ENCODE peak calls at places on chromosomes 7 and 10, in four cellular contexts. S is K562, P is H1, G is HepG2. B is an unnamed sample.

GRCh38 chr7:89514970-89515369 is 639.3 kb upstream of the STEAP1 start:
- DNase-seq in S (no peak), P (no peak), G (no peak), B (no peak)

GRCh38 chr7:33177876-33178275 is 48.5 kb downstream of the BBS9 start:
- DNase-seq in S (no peak), P (no peak), G (no peak), B (no peak)

GRCh38 chr7:55074008-55074499 is 55.2 kb downstream of the EGFR start:
- DNase-seq in S (no peak), P (no peak), G (peak), B (peak)

GRCh38 chr7:120805636-120806388 is 52.1 kb downstream of the TSPAN12 start:
- DNase-seq in S (peak), P (peak), G (peak), B (peak)

GRCh38 chr10:50855461-50855860 is 30.0 kb downstream of the A1CF start:
- DNase-seq in S (no peak), P (no peak), G (no peak), B (no peak)

GRCh38 chr10:70815504-70816219 is at the start of gene SGPL1:
- DNase-seq in S (peak), P (peak), G (peak), B (peak)

GRCh38 chr7:21999896-22000295 is 54.2 kb upstream of the CDCA7L start:
- DNase-seq in S (no peak), P (no peak), G (no peak), B (no peak)

GRCh38 chr7:36972140-36972518 is 247.8 kb upstream of the AOAH start:
- DNase-seq in S (no peak), P (no peak), G (peak), B (no peak)

GRCh38 chr7:45923290-45923689 is 2.2 kb upstream of the IGFBP3 start:
- DNase-seq in S (peak), P (peak), G (peak), B (no peak)

GRCh38 chr10:7424315-7424714 is 13.5 kb upstream of the SFMBT2 start:
- DNase-seq in S (no peak), P (peak), G (no peak), B (no peak)

GRCh38 chr7:24756989-24757798 is at the start of gene GSDME:
- DNase-seq in S (peak), P (peak), G (peak), B (no peak)

GRCh38 chr10:44399478-44400451 is 14.9 kb upstream of the CXCL12 start:
- DNase-seq in S (no peak), P (no peak), G (no peak), B (no peak)

GRCh38 chr10:92742331-92743228 is 52.8 kb downstream of the HHEX start:
- DNase-seq in S (no peak), P (no peak), G (no peak), B (no peak)

GRCh38 chr10:90087197-90088007 is 386.0 kb downstream of the KIF20B start:
- DNase-seq in S (no peak), P (no peak), G (no peak), B (peak)

GRCh38 chr7:146701166-146701565 is 584.6 kb downstream of the CNTNAP2 start:
- DNase-seq in S (no peak), P (no peak), G (no peak), B (no peak)

GRCh38 chr10:122721111-122721510 is 21.5 kb upstream of the C10orf120 start:
- DNase-seq in S (no peak), P (no peak), G (no peak), B (no peak)

GRCh38 chr10:97150616-97151015 is 35.1 kb downstream of the SLIT1 start:
- DNase-seq in S (no peak), P (no peak), G (no peak), B (no peak)

GRCh38 chr7:133601607-133602006 is 348.7 kb downstream of the EXOC4 start:
- DNase-seq in S (no peak), P (no peak), G (no peak), B (no peak)

GRCh38 chr7:19118896-19119301 is 1.5 kb upstream of the TWIST1 start:
- DNase-seq in S (no peak), P (peak), G (no peak), B (no peak)

GRCh38 chr10:79468015-79468560 is 22.7 kb upstream of the ZCCHC24 start:
- DNase-seq in S (peak), P (no peak), G (no peak), B (no peak)

GRCh38 chr7:142930126-142930730 is 3.3 kb downstream of the TRPV5 start:
- DNase-seq in S (no peak), P (no peak), G (no peak), B (no peak)

GRCh38 chr7:132899833-132900232 is 182.1 kb downstream of the CHCHD3 start:
- DNase-seq in S (no peak), P (no peak), G (no peak), B (no peak)

GRCh38 chr7:82194011-82194410 is 249.6 kb downstream of the CACNA2D1 start:
- DNase-seq in S (no peak), P (no peak), G (no peak), B (no peak)

GRCh38 chr7:51316666-51317581 is at the start of gene COBL:
- DNase-seq in S (peak), P (peak), G (no peak), B (no peak)

GRCh38 chr7:113770146-113770738 is 148.6 kb downstream of the PPP1R3A start:
- DNase-seq in S (no peak), P (no peak), G (no peak), B (no peak)

GRCh38 chr10:31133628-31134302 is 102.1 kb upstream of the ZNF438 start:
- DNase-seq in S (peak), P (peak), G (no peak), B (no peak)

DNA sequence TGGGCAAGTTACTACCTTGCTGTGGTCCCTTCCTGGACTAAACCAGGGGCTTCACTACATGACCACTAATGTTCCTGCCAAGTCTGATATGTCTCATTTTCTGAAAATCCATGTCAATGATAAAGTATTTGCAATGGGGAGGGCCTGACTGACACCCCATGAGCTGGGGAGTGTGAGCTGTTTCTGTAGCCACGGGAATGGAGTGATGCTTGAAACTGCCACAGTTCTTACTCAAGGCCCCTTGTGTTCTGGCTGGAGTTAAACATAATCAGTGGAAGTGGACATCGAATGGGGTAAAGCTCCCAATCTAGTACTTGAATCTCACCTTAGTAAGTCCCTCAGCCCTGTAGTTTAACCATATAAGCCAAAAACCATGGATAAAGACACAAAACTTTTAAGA is 61.9 kb upstream of the PDLIM1 start:
- DNase-seq in S (no peak), P (no peak), G (no peak), B (no peak)
- TF ChIP-seq FOSL1 in S (no peak), P (no peak), G (no peak), B (no peak)

DNA sequence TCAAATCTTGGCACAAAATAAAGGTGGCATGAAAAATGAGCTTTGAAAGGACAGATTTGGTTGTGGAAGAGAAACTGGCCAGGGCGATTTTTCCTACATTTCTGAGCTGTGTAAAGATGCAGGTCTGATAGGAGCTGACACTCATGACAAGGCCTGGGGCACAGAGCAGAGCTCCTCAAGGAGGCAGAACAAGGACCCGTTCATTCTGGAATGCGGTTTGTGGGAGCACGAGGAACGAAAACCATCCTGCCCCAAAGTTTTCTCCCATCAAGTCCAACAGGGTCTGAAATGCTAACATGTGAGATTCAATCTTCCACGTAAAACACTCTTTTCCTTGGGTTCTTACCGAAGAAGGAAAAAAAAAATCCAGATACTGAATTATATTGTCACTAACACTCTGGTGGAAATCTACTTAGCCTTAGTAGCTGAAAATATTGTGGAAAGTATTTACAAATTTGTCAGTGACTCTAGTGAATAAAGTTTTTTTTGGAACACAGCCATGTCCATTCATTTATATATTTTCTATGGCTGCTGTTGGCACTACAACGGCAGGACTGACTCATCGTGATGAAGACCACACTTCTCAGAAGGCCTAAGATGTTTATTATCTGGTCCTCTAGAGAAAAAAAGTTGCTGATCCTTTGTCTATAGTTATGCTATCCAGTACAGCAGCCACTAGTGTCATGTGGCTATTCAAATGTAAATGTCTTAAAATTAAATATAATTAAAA is 215.7 kb downstream of the BAMBI start:
- DNase-seq in S (no peak), P (no peak), G (no peak), B (no peak)
- TF ChIP-seq RAD21 in S (no peak), P (no peak), G (no peak), B (no peak)

DNA sequence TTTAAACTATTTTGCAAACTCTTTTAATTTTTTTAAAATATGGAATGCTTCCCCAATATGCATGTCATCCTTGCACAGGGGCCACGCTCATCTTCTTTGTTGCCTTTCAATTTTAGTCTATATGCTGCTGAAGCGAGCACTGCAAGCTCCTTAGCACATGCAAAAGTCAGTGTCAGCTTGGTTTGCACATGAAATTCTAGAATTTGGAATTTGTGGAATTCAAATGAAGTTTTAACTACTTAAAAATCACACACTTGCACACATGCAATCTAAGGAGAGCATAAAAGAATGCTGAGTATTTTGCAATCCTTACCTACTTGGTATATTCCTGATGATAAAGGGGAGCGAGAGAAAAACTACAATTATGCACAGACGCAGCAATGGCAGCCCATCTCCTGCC is 78.3 kb upstream of the ATP6V0A4 start:
- DNase-seq in S (no peak), P (no peak), G (no peak), B (no peak)
- TF ChIP-seq FOSL1 in S (no peak), P (no peak), G (no peak), B (no peak)

GRCh38 chr7:134660961-134661376 is 14.3 kb downstream of the BPGM start:
- DNase-seq in S (no peak), P (no peak), G (no peak), B (no peak)

GRCh38 chr7:134662166-134662870 is 15.7 kb downstream of the BPGM start:
- DNase-seq in S (no peak), P (no peak), G (no peak), B (no peak)

GRCh38 chr7:134662871-134663205 is 16.2 kb downstream of the BPGM start:
- DNase-seq in S (no peak), P (no peak), G (no peak), B (no peak)

DNA sequence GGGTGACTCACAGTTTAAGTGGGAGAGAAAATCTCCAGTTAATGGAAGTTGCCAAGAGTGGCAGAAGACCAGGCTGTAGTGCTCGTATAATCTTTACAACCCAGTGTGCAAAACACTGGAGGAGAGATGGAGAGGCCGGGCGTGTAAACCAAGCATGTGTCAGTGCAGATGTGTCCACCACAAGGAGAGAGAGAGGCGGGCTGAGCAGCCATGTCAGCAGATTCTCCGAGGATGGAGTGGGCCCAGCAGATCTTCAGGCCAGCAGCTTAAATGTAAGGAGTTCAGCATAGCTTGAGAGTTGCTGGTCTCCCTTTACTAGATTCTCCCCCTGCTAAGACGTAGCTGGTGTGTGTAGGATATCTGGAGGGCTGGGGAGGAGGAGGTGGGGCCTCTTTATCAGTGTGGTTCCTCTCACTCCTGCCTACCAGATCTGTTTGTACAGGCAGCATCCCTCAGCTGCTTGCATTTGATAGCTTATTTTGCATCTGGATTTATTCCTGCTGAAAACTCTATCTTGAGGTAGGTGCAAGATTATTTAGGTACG is 13.7 kb downstream of the BPGM start:
- DNase-seq in S (peak), P (no peak), G (no peak), B (no peak)
- TF ChIP-seq RAD21 in S (no peak), P (no peak), G (no peak), B (no peak)

DNA sequence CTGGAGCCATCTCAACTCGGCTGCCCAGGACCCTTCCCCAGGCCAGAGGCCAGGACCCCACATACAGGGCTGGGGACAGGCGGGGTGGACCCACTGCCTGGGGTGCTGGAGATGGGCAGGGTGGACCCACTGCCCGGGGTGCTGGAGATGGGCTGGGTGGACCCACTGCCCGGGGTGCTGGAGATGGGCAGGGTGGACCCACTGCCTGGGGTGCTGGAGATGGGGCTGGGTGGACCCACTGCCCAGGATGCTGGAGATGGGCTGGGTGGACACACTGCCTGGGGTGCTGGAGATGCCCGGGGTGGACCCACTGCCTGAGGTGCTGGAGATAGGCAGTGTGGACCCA is 32.4 kb upstream of the FOXL3 start:
- DNase-seq in S (no peak), P (no peak), G (no peak), B (no peak)
- TF ChIP-seq FOSL1 in S (no peak), P (no peak), G (no peak), B (no peak)

DNA sequence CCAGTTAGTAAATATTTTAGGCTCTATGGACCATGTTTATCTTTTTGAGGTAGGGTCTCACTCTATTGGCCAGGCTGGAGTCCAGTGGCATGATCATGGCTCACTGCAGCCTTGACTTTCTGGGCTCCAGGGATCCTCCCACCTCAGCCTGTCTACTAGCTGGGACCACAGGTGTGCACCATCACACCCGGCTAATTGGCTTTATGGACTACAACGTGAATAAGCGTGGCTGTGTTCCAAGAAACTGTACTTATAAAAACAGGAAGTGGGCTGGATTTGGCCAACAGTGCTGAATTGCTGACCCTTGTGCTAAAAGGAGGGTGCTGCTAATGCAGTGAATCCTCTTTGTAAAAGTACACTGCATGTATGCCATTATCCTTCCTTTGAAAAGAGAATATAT is 111.7 kb upstream of the CDK13 start:
- DNase-seq in S (no peak), P (no peak), G (no peak), B (peak)
- TF ChIP-seq RAD21 in S (no peak), P (no peak), G (no peak), B (no peak)

DNA sequence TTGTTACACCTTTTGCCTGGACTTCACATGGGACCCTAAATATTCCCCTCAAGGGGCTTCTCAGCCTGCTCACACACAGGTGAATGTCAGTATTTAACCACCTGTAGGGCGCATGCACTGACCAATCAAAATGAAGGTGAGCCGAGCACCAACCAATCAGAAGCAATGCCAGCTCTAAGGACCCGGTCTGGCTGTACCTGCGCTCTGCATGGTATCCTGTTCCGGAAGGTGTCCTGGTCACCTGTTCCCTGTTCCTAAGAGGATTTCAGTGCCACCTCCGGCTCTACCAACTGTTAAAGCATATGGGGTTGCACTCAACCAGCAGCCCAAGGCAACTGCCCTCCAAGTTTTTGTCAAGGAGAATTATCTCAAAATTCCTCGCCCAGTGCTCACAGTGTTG is 18.4 kb upstream of the CALN1 start:
- DNase-seq in S (no peak), P (peak), G (no peak), B (no peak)
- TF ChIP-seq FOSL1 in S (no peak), P (no peak), G (no peak), B (no peak)

DNA sequence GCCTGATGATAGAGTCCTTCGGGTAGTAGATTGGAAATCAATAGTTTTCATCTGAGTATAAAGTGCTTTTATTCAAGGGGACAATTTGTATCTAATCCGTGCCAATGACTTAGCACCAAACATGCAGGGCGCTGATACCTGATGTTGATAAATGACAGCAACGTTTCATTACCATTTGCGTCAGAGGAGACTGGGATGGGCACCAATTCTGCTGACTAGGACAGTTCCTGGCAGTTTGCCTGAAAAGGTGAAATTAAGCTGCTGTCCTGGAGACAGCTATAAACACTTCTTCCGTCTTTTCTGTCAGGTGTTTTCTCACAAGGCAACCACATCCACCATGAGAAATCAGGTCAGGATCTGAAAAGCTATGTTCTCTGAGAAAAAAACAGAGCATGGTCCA is 1136.4 kb downstream of the TYW1 start:
- DNase-seq in S (no peak), P (no peak), G (no peak), B (no peak)
- TF ChIP-seq RAD21 in S (no peak), P (no peak), G (no peak), B (no peak)

B was measured in HCT116.